ENCODE peak calls at places on chromosomes 4 and X, in eight cellular contexts. H is WTC11, G is T-helper 1 cell, Z is SJSA1, C is left kidney, T is stromal cell of bone marrow, E is left ventricle myocardium inferior, O is adipocyte. S is an unnamed sample.

GRCh38 chr4:52051615-52052474 is 741 bp downstream of the SPATA18 start:
- DNase-seq in T (peak), H (peak), G (no peak), Z (peak), O (peak), C (peak), E (peak), S (no peak)

GRCh38 chr4:96164814-96165351 is 325.0 kb downstream of the PDHA2 start:
- DNase-seq in C (peak), G (no peak), T (peak), Z (peak), H (no peak), O (peak), E (no peak), S (no peak)

GRCh38 chr4:168511780-168512467 is 15.1 kb downstream of the PALLD start:
- DNase-seq in Z (no peak), C (no peak), H (peak), E (no peak), T (no peak), O (no peak), G (peak), S (peak)

GRCh38 chrX:77009691-77010090 is 437.5 kb upstream of the FGF16 start:
- DNase-seq in C (no peak), H (no peak), E (no peak), O (no peak), T (peak), G (no peak), Z (no peak), S (no peak)

GRCh38 chr4:141912831-141913230 is 276.4 kb downstream of the IL15 start:
- DNase-seq in E (no peak), C (peak), T (no peak), Z (no peak), G (no peak), O (no peak), H (no peak), S (no peak)

GRCh38 chrX:73562458-73562857 is 539 bp upstream of the CHIC1 start:
- DNase-seq in Z (no peak), C (no peak), H (no peak), G (no peak), T (no peak), E (no peak), O (peak), S (no peak)

GRCh38 chrX:8005678-8006347 is 78.6 kb upstream of the PNPLA4 start:
- DNase-seq in G (no peak), T (no peak), C (no peak), O (no peak), E (no peak), H (no peak), Z (no peak), S (no peak)

GRCh38 chrX:20315140-20315539 is 48.4 kb upstream of the RPS6KA3 start:
- DNase-seq in G (no peak), H (no peak), Z (no peak), C (no peak), T (no peak), E (no peak), O (no peak), S (no peak)

GRCh38 chrX:72009731-72010130 is 99.1 kb downstream of the NHSL2 start:
- DNase-seq in T (no peak), O (no peak), Z (no peak), C (no peak), G (no peak), H (no peak), E (no peak), S (no peak)

GRCh38 chr4:99103166-99103565 is 14.6 kb upstream of the ADH5 start:
- DNase-seq in H (no peak), C (no peak), Z (no peak), E (no peak), G (no peak), O (no peak), T (no peak), S (no peak)

GRCh38 chrX:85859426-85859825 is 187.9 kb downstream of the CHM start:
- DNase-seq in O (no peak), E (no peak), H (no peak), C (no peak), T (no peak), G (no peak), Z (no peak), S (no peak)

GRCh38 chr4:108695062-108695461 is 44.7 kb downstream of the OSTC start:
- DNase-seq in E (no peak), O (no peak), G (no peak), Z (no peak), T (no peak), H (no peak), C (no peak), S (no peak)

GRCh38 chr4:158768577-158769174 is at the start of gene FNIP2:
- DNase-seq in H (peak), Z (peak), G (peak), T (peak), O (peak), E (peak), C (peak), S (peak)

GRCh38 chrX:68043713-68044438 is 389.4 kb downstream of the OPHN1 start:
- DNase-seq in G (no peak), H (no peak), O (no peak), Z (no peak), T (no peak), E (no peak), C (no peak), S (no peak)